ENCODE peak calls at places on chromosomes 4 and X, in six cellular contexts. Z is T-helper 9 cell, O is COR-L47, M is Right ventricle myocardium superior, E is astrocyte of the spinal cord, T is RCC 7860. J is an unnamed sample.

GRCh38 chrX:915427-916234 is 285.0 kb downstream of the SHOX start:
- DNase-seq in Z (no peak), O (no peak), M (no peak), E (no peak), T (no peak), J (no peak)

GRCh38 chr4:174105202-174105601 is 178.3 kb downstream of the FBXO8 start:
- DNase-seq in Z (no peak), O (no peak), M (no peak), E (no peak), T (no peak), J (no peak)

GRCh38 chr4:5756271-5756670 is 45.3 kb downstream of the EVC start:
- DNase-seq in Z (no peak), O (no peak), M (no peak), E (no peak), T (no peak), J (no peak)

GRCh38 chr4:37243722-37244582 is 591 bp upstream of the NWD2 start:
- DNase-seq in Z (no peak), O (no peak), M (peak; percentile 31), E (peak; percentile 4), T (no peak), J (no peak)

GRCh38 chr4:149203256-149204001 is 612.2 kb downstream of the IQCM start:
- DNase-seq in Z (no peak), O (no peak), M (peak; percentile 58), E (peak; percentile 4), T (no peak), J (no peak)

GRCh38 chr4:121448231-121448630 is 67.4 kb upstream of the QRFPR start:
- DNase-seq in Z (no peak), O (no peak), M (no peak), E (no peak), T (peak; percentile 90), J (no peak)

GRCh38 chrX:30831082-30831481 is 58.0 kb downstream of the TAB3 start:
- DNase-seq in Z (no peak), O (no peak), M (no peak), E (no peak), T (no peak), J (no peak)

GRCh38 chr4:26529479-26529878 is 39.2 kb upstream of the CCKAR start:
- DNase-seq in Z (no peak), O (no peak), M (no peak), E (no peak), T (no peak), J (no peak)

GRCh38 chr4:30952526-30953219 is 232.5 kb downstream of the PCDH7 start:
- DNase-seq in Z (no peak), O (no peak), M (no peak), E (no peak), T (peak; percentile 62), J (no peak)

GRCh38 chrX:45849261-45849660 is 648.6 kb upstream of the DIPK2B start:
- DNase-seq in Z (no peak), O (no peak), M (no peak), E (peak; percentile 86), T (peak; percentile 81), J (peak; percentile 2)

GRCh38 chrX:74338852-74339251 is 34.9 kb downstream of the ZCCHC13 start:
- DNase-seq in Z (no peak), O (no peak), M (no peak), E (no peak), T (no peak), J (no peak)

GRCh38 chr4:40016007-40016406 is 38.3 kb upstream of the PDS5A start:
- DNase-seq in Z (no peak), O (no peak), M (no peak), E (no peak), T (no peak), J (no peak)

GRCh38 chr4:165156906-165157305 is 44.2 kb upstream of the TMEM192 start:
- DNase-seq in Z (no peak), O (no peak), M (no peak), E (no peak), T (no peak), J (no peak)

GRCh38 chrX:345020-345925 is 26.7 kb upstream of the GTPBP6 start:
- DNase-seq in Z (no peak), O (no peak), M (peak; percentile 37), E (no peak), T (no peak), J (no peak)

GRCh38 chrX:130393451-130394074 is 8.1 kb upstream of the GPR119 start:
- DNase-seq in Z (no peak), O (peak; percentile 12), M (peak; percentile 40), E (peak; percentile 50), T (no peak), J (peak; percentile 20)

GRCh38 chr4:165668694-165669093 is 204.3 kb upstream of the TLL1 start:
- DNase-seq in Z (no peak), O (no peak), M (no peak), E (peak; percentile 10), T (no peak), J (no peak)

GRCh38 chrX:119981286-119982070 is 37.9 kb upstream of the NKAP start:
- DNase-seq in Z (no peak), O (peak; percentile 19), M (no peak), E (no peak), T (no peak), J (peak; percentile 30)

GRCh38 chrX:131262738-131263679 is 26.1 kb downstream of the IGSF1 start:
- DNase-seq in Z (no peak), O (no peak), M (no peak), E (no peak), T (no peak), J (no peak)

GRCh38 chr4:71473541-71474240 is 134.9 kb downstream of the SLC4A4 start:
- DNase-seq in Z (no peak), O (no peak), M (no peak), E (peak; percentile 18), T (no peak), J (no peak)

GRCh38 chrX:57904481-57904880 is 5.8 kb downstream of the ZXDA start:
- DNase-seq in Z (no peak), O (no peak), M (no peak), E (no peak), T (no peak), J (no peak)

GRCh38 chr4:95409750-95410149 is 139.0 kb downstream of the UNC5C start:
- DNase-seq in Z (no peak), O (no peak), M (no peak), E (no peak), T (no peak), J (no peak)

GRCh38 chrX:100946521-100946920 is 17.8 kb upstream of the XKRX start:
- DNase-seq in Z (no peak), O (no peak), M (no peak), E (peak; percentile 4), T (no peak), J (no peak)

GRCh38 chr4:111890412-111890811 is 254.8 kb upstream of the FAM241A start:
- DNase-seq in Z (no peak), O (no peak), M (no peak), E (no peak), T (no peak), J (no peak)

GRCh38 chr4:127632420-127633403 is at the start of gene INTU:
- DNase-seq in Z (no peak), O (peak; percentile 88), M (peak; percentile 95), E (peak; percentile 97), T (peak; percentile 87), J (no peak)

J was measured in NCI-H774.